ENCODE peak calls at places on chromosomes 4 and X, in seven cellular contexts. Z is activated naive CD8-positive, alpha-beta T cell treated with anti-CD3 and anti-CD28 coated beads, Interleukin-2, amount 10 ng/mL, durations not matched to agents 7 days and 5 days; S is NCI-H1930; U is stimulated activated CD4-positive, alpha-beta T cell treated with anti-CD3 and anti-CD28 coated beads, Interleukin-4, amount 100 ng/mL, for 24 hours; T is NCI-H460; F is A549; C is HT-29. B is an unnamed sample.

GRCh38 chr4:69800599-69800998 is 40.2 kb upstream of the SULT1B1 start:
- DNase-seq in S (no peak), U (no peak), F (no peak), C (no peak), Z (no peak), T (no peak), B (no peak)

GRCh38 chr4:88378691-88379559 is at the start of gene HERC6:
- DNase-seq in F (peak; percentile 83), S (peak; percentile 72), Z (peak; percentile 83), U (peak; percentile 75), C (peak; percentile 86), T (peak; percentile 56), B (peak; percentile 78)

GRCh38 chr4:10085386-10085785 is 31.2 kb downstream of the WDR1 start:
- DNase-seq in C (no peak), Z (no peak), F (no peak), T (no peak), S (no peak), U (no peak), B (no peak)

GRCh38 chr4:80103615-80104014 is 30.6 kb upstream of the ANTXR2 start:
- DNase-seq in S (no peak), F (no peak), C (no peak), Z (no peak), T (no peak), U (no peak), B (peak; percentile 47)

GRCh38 chrX:115602729-115603389 is 41.9 kb downstream of the PLS3 start:
- DNase-seq in U (no peak), S (no peak), F (no peak), T (no peak), Z (no peak), C (no peak), B (no peak)

GRCh38 chrX:17919896-17920446 is 58.9 kb upstream of the RAI2 start:
- DNase-seq in C (no peak), S (no peak), Z (no peak), T (no peak), F (no peak), U (no peak), B (no peak)

GRCh38 chrX:110745288-110745687 is 50.3 kb downstream of the CHRDL1 start:
- DNase-seq in F (no peak), T (no peak), S (no peak), Z (no peak), C (no peak), U (no peak), B (no peak)

GRCh38 chr4:52594961-52595360 is 64.1 kb downstream of the USP46 start:
- DNase-seq in F (no peak), C (no peak), Z (no peak), T (no peak), S (no peak), U (no peak), B (no peak)

GRCh38 chr4:123701046-123701445 is 304.5 kb downstream of the SPRY1 start:
- DNase-seq in U (no peak), C (no peak), T (no peak), F (no peak), S (no peak), Z (no peak), B (no peak)

B was measured in LNCaP clone FGC.